ENCODE peak calls at places on chromosome 4, in five cellular contexts. E is neuronal stem cell, Z is H9, U is mesenchymal stem cell, W is H1. G is an unnamed sample.

GRCh38 chr4:2935762-2936743 is 27.2 kb downstream of the NOP14 start:
- DNase-seq in E (no peak), W (no peak), U (no peak), Z (no peak), G (no peak)

GRCh38 chr4:52659722-52660261 is 691 bp upstream of the USP46 start:
- DNase-seq in Z (no peak), U (peak; percentile 60), W (peak; percentile 57), E (peak; percentile 14), G (peak; percentile 53)

GRCh38 chr4:18689308-18689915 is 667.9 kb upstream of the LCORL start:
- DNase-seq in E (peak; percentile 67), W (peak; percentile 82), U (peak; percentile 69), Z (peak; percentile 46), G (peak; percentile 52)

GRCh38 chr4:1547863-1548637 is 136.1 kb downstream of the FAM53A start:
- DNase-seq in W (no peak), U (no peak), Z (no peak), E (no peak), G (no peak)

GRCh38 chr4:5943561-5943960 is 50.7 kb upstream of the CRMP1 start:
- DNase-seq in E (no peak), Z (no peak), U (no peak), W (no peak), G (no peak)

GRCh38 chr4:86993909-86994672 is 59.3 kb downstream of the AFF1 start:
- DNase-seq in E (no peak), Z (no peak), W (no peak), U (no peak), G (no peak)

GRCh38 chr4:119676101-119676500 is 47.5 kb upstream of the PDE5A start:
- DNase-seq in Z (no peak), U (no peak), E (no peak), W (no peak), G (no peak)

GRCh38 chr4:8133897-8134542 is 24.6 kb downstream of the ABLIM2 start:
- DNase-seq in Z (peak; percentile 63), W (no peak), E (no peak), U (no peak), G (no peak)

GRCh38 chr4:29571322-29571721 is 1148.8 kb upstream of the PCDH7 start:
- DNase-seq in E (no peak), Z (no peak), W (no peak), U (no peak), G (no peak)

GRCh38 chr4:168162604-168163003 is 70.3 kb downstream of the ANXA10 start:
- DNase-seq in E (no peak), U (peak; percentile 17), Z (no peak), W (no peak), G (no peak)

GRCh38 chr4:185013715-185014114 is 4.6 kb upstream of the HELT start:
- DNase-seq in U (peak; percentile 4), Z (no peak), W (no peak), E (no peak), G (no peak)

GRCh38 chr4:161653697-161654096 is 510.1 kb downstream of the FSTL5 start:
- DNase-seq in E (no peak), Z (no peak), W (no peak), U (no peak), G (no peak)

GRCh38 chr4:26687728-26688127 is 103.8 kb downstream of the TBC1D19 start:
- DNase-seq in W (no peak), E (no peak), Z (no peak), U (peak; percentile 11), G (peak; percentile 17)

GRCh38 chr4:188971125-188971524 is 831.9 kb downstream of the TRIML1 start:
- DNase-seq in U (no peak), Z (no peak), W (no peak), E (no peak), G (no peak)

GRCh38 chr4:173153445-173153844 is 15.2 kb upstream of the GALNT7 start:
- DNase-seq in W (no peak), U (no peak), Z (no peak), E (no peak), G (no peak)

GRCh38 chr4:168725935-168726334 is 229.1 kb downstream of the PALLD start:
- DNase-seq in U (no peak), E (no peak), W (no peak), Z (no peak), G (no peak)

GRCh38 chr4:38865445-38865844 is 2.2 kb upstream of the FAM114A1 start:
- DNase-seq in E (no peak), U (no peak), Z (no peak), W (no peak), G (no peak)

GRCh38 chr4:25011135-25011866 is 19.4 kb downstream of the LGI2 start:
- DNase-seq in E (no peak), U (no peak), W (no peak), Z (no peak), G (no peak)

GRCh38 chr4:3030551-3031356 is 43.6 kb downstream of the HTT-AS start:
- DNase-seq in E (no peak), U (no peak), Z (no peak), W (no peak), G (no peak)

GRCh38 chr4:525660-526059 is 26.6 kb downstream of the PIGG start:
- DNase-seq in E (no peak), W (no peak), U (no peak), Z (no peak), G (no peak)

GRCh38 chr4:32226201-32226600 is 1506.0 kb downstream of the PCDH7 start:
- DNase-seq in Z (no peak), W (no peak), U (no peak), E (no peak), G (no peak)

GRCh38 chr4:152968806-152969394 is 32.8 kb downstream of the FHDC1 start:
- DNase-seq in U (no peak), E (no peak), W (no peak), Z (no peak), G (no peak)

GRCh38 chr4:151575646-151576045 is 166.7 kb downstream of the FHIP1A start:
- DNase-seq in Z (no peak), E (no peak), W (no peak), U (no peak), G (no peak)

GRCh38 chr4:80171251-80171650 is 26.1 kb upstream of the PRDM8 start:
- DNase-seq in W (no peak), E (no peak), Z (no peak), U (peak; percentile 64), G (no peak)

GRCh38 chr4:73378887-73379286 is 25.2 kb upstream of the ALB start:
- DNase-seq in U (no peak), W (no peak), E (no peak), Z (no peak), G (no peak)

GRCh38 chr4:73376962-73377361 is 27.1 kb upstream of the ALB start:
- DNase-seq in U (no peak), E (no peak), W (no peak), Z (no peak), G (no peak)

GRCh38 chr4:73379946-73380345 is 24.1 kb upstream of the ALB start:
- DNase-seq in W (no peak), U (no peak), Z (no peak), E (no peak), G (no peak)

GRCh38 chr4:73375328-73375741 is 28.8 kb upstream of the ALB start:
- DNase-seq in U (no peak), Z (no peak), W (no peak), E (no peak), G (no peak)

DNA sequence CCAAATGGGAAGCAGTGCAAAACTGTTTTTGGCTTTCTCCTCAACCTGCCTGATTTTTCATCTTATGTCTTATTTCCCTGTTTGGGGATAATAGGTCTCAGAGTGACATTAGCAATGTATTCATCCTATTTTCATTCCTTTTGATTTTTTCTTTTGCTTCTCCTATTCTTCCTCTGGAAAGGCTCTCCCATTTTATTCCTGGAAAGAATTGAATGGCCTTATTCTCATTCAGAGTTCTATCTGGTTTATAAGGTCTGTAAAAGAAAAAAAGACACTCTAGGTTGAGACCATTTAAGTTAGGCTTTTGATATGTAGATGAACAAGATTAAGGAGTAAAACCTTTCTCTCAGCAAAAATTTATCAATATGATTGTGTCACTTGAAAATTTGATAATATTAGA is 27.8 kb upstream of the ALB start:
- DNase-seq in Z (no peak), E (no peak), U (no peak), W (no peak), G (no peak)
- H2BK12ac ChIP-seq in Z (no peak overlapping the region), E (no peak overlapping the region), U (no peak overlapping the region), W (no peak overlapping the region), G (no peak overlapping the region)

DNA sequence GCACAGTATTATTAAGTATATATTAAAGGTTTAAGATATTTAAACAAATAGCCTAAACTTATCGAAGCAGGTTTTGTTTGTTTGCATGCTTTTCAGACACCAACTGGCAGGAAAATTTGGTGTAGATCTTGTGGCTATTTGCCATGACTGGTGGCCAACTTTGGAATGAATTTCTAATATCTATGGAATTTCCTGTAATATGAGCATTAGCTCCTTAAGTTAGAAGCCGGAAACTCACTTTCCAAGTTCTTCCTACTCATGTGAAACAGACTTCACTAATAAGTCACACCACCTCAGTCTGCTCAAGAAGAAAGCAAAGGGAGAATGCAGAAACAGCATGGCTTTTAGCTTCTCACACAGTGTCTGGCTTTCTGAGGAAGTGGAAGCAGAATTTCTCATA is 563.9 kb downstream of the GRXCR1 start:
- DNase-seq in Z (no peak), W (no peak), U (peak; percentile 40), E (no peak), G (no peak)
- H4K8ac ChIP-seq in Z (no peak overlapping the region), W (no peak overlapping the region), U (no peak overlapping the region), E (no peak overlapping the region), G (no peak overlapping the region)

GRCh38 chr4:83606435-83606834 is 70.5 kb downstream of the GPAT3 start:
- DNase-seq in U (no peak), Z (no peak), E (no peak), W (no peak), G (no peak)

GRCh38 chr4:83605216-83605615 is 69.3 kb downstream of the GPAT3 start:
- DNase-seq in W (no peak), E (no peak), Z (no peak), U (no peak), G (no peak)

GRCh38 chr4:83604315-83604714 is 68.4 kb downstream of the GPAT3 start:
- DNase-seq in E (no peak), W (no peak), Z (no peak), U (no peak), G (no peak)

GRCh38 chr4:83605744-83606172 is 69.8 kb downstream of the GPAT3 start:
- DNase-seq in E (no peak), Z (no peak), W (no peak), U (no peak), G (no peak)

DNA sequence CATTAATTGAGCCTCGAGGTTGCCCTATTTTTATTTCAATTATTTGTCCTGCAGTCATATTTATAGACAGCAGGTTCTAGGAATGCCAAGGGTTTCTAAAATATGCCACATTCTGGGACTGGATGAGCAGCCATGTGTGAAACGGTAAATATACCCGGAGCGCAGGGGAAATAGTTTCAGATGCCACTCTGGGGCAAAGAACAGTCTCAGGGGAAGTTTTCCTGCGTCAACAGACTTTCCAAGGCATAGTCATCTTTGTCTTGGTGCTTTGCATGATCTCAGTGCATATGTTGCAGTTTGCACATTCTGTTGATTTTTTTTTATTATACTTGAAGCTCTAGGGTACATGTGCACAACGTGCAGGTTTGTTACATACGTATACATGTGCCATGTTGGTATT is 71.0 kb downstream of the GPAT3 start:
- DNase-seq in U (no peak), W (no peak), Z (no peak), E (no peak), G (no peak)
- H2BK12ac ChIP-seq in U (no peak overlapping the region), W (no peak overlapping the region), Z (no peak overlapping the region), E (no peak overlapping the region), G (no peak overlapping the region)

DNA sequence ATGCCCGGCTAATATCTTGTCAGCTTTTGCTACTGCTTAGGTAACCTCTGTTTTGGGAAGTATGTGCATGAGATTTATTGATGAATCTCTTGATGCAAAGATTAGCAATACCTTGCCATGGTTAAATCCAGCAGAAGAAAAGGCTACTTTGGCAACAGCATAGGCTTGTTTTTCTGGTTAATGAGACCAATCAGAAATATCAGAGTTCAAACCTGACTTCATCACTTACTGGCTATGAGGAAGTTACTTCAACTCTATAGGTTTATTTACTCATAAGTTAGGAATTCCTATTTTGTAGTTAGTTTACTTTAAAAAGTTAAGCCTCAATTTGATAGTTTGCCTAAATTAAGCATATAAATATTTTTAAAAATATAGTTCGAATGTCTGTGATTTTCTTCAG is 93.1 kb downstream of the PDLIM5 start:
- DNase-seq in U (peak; percentile 36), W (no peak), E (no peak), Z (no peak), G (peak; percentile 89)
- H4K8ac ChIP-seq in U (no peak overlapping the region), W (no peak overlapping the region), E (no peak overlapping the region), Z (no peak overlapping the region), G (no peak overlapping the region)

G was measured in trophoblast cell.